ENCODE peak calls at places on chromosome 7, in ten cellular contexts. F, V, S, U, W, C, Z, J, K and P are unnamed samples.
A peak's percentile ranks its signal among the peaks of the same experiment; 100 is the strongest.

GRCh38 chr7:57403601-57404342 is 46.2 kb upstream of the ZNF716 start:
- DNase-seq in K (no peak), J (peak; percentile 84), Z (no peak), F (peak; percentile 28), C (no peak), S (no peak), V (peak; percentile 76), W (no peak), U (no peak), P (no peak)

GRCh38 chr7:76166404-76167255 is 35.1 kb upstream of the SRRM3 start:
- DNase-seq in V (peak; percentile 96), S (peak; percentile 99), K (peak; percentile 98), J (peak; percentile 100), W (peak; percentile 90), Z (peak; percentile 84), U (peak; percentile 91), C (peak; percentile 98), F (peak; percentile 95), P (peak; percentile 52)

GRCh38 chr7:148916186-148916585 is 32.1 kb upstream of the EZH2 start:
- DNase-seq in Z (peak; percentile 73), W (no peak), S (no peak), U (peak; percentile 91), F (no peak), K (no peak), V (no peak), C (no peak), J (no peak), P (no peak)

GRCh38 chr7:72080349-72080766 is 331.8 kb downstream of the CALN1 start:
- DNase-seq in U (no peak), J (no peak), S (no peak), C (no peak), V (no peak), Z (no peak), W (no peak), K (no peak), F (no peak), P (no peak)

GRCh38 chr7:23021581-23021980 is 7.7 kb upstream of the HYCC1 start:
- DNase-seq in W (no peak), U (no peak), K (no peak), J (no peak), Z (no peak), C (no peak), V (no peak), S (no peak), F (no peak), P (no peak)

GRCh38 chr7:146961617-146962016 is 845.0 kb downstream of the CNTNAP2 start:
- DNase-seq in W (no peak), U (peak; percentile 93), Z (no peak), F (peak; percentile 57), J (peak; percentile 10), C (no peak), K (no peak), S (no peak), V (no peak), P (peak; percentile 2)

GRCh38 chr7:51027256-51028127 is 244.8 kb upstream of the GRB10 start:
- DNase-seq in J (no peak), F (no peak), V (no peak), U (peak; percentile 63), S (no peak), W (no peak), C (peak; percentile 5), K (no peak), Z (no peak), P (no peak)

GRCh38 chr7:41820117-41820671 is 117.3 kb upstream of the INHBA start:
- DNase-seq in K (no peak), U (no peak), C (no peak), J (no peak), S (no peak), F (no peak), Z (no peak), W (no peak), V (no peak), P (no peak)

GRCh38 chr7:100799037-100799896 is 28.1 kb downstream of the EPHB4 start:
- DNase-seq in J (peak; percentile 60), K (peak; percentile 81), U (peak; percentile 46), C (peak; percentile 79), Z (no peak), V (no peak), W (peak; percentile 35), S (peak; percentile 75), F (peak; percentile 70), P (no peak)

GRCh38 chr7:100803398-100804161 is 23.7 kb downstream of the EPHB4 start:
- DNase-seq in S (peak; percentile 83), K (peak; percentile 78), Z (peak; percentile 63), J (peak; percentile 60), W (no peak), F (peak; percentile 87), C (peak; percentile 94), V (peak; percentile 85), U (peak; percentile 85), P (peak; percentile 31)

GRCh38 chr7:100804681-100805431 is 22.5 kb downstream of the EPHB4 start:
- DNase-seq in W (no peak), S (no peak), V (no peak), C (no peak), J (peak; percentile 91), U (no peak), F (no peak), Z (no peak), K (no peak), P (no peak)

GRCh38 chr7:100802951-100803350 is 24.4 kb downstream of the EPHB4 start:
- DNase-seq in J (no peak), F (no peak), Z (no peak), U (no peak), C (peak; percentile 63), S (no peak), V (no peak), W (no peak), K (no peak), P (no peak)

DNA sequence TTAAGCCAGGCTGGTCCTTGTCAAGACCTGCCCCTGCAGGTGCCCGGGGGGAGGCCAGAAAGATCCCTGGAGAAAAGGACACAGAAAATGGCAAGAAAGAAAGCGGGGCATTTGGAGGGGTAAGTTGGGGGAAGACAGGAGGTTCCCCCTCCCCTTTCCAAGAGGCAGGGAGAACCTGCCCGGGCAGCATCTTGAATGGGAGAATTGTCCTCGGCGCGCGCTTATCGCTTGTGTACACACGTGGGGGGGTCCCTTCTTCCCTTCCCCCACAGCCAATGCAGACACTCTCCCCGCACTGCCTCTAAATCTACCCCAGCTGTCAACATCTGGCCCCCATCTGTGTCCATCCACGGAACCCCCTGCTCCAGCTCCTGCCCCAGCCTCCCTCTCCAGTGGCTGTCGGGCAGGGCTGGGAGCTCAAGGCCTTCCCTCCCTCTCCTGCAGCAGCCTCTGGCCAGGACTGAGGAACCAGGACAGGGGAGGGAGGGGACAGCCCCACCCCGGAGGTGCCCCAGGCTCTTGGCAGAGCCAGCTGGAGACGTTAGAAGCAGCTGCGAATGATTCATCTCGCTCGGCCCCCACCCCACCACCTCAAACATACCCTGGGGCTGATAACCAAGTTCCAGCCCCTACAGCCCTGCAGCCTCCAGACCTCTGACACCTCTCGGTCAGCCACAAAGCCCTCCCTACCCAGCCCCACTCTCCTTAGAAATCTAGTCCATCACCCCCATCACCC is 25.3 kb downstream of the EPHB4 start:
- DNase-seq in W (no peak), U (peak; percentile 91), F (peak; percentile 96), V (no peak), S (peak; percentile 75), C (peak; percentile 88), Z (peak; percentile 49), J (peak; percentile 96), K (peak; percentile 89), P (peak; percentile 82)
- H3K27ac ChIP-seq in W (no peak overlapping the region), U (peak overlapping the region; percentile 1), F (peak overlapping the region; percentile 96), V (no peak overlapping the region), S (peak overlapping the region; percentile 80), C (peak overlapping the region; percentile 70), Z (peak overlapping the region; percentile 61), J (peak overlapping the region; percentile 85), K (peak overlapping the region; percentile 83), P (peak overlapping the region; percentile 87)

GRCh38 chr7:101860316-101861222 is 43.1 kb downstream of the CUX1 start:
- DNase-seq in U (no peak), S (no peak), F (no peak), J (no peak), Z (no peak), W (no peak), C (no peak), K (no peak), V (no peak), P (no peak)
- H3K27ac ChIP-seq in U (no peak overlapping the region), S (peak overlapping the region; percentile 95), F (no peak overlapping the region), J (no peak overlapping the region), Z (no peak overlapping the region), W (no peak overlapping the region), C (no peak overlapping the region), K (peak overlapping the region; percentile 87), V (no peak overlapping the region), P (no peak overlapping the region)

GRCh38 chr7:26608402-26608801 is 256.0 kb downstream of the SKAP2 start:
- DNase-seq in Z (no peak), J (no peak), C (no peak), F (no peak), U (no peak), W (no peak), V (no peak), K (no peak), S (no peak), P (no peak)

GRCh38 chr7:26598867-26599266 is 265.5 kb downstream of the SKAP2 start:
- DNase-seq in W (no peak), Z (no peak), F (no peak), U (no peak), V (no peak), S (no peak), J (no peak), K (no peak), C (no peak), P (no peak)

GRCh38 chr7:26599982-26600381 is 264.4 kb downstream of the SKAP2 start:
- DNase-seq in J (no peak), C (no peak), K (no peak), S (no peak), Z (no peak), F (no peak), U (no peak), V (no peak), W (no peak), P (no peak)

GRCh38 chr7:26609082-26609481 is 255.3 kb downstream of the SKAP2 start:
- DNase-seq in S (no peak), F (peak; percentile 91), J (no peak), U (no peak), K (no peak), Z (no peak), C (no peak), V (no peak), W (no peak), P (no peak)

DNA sequence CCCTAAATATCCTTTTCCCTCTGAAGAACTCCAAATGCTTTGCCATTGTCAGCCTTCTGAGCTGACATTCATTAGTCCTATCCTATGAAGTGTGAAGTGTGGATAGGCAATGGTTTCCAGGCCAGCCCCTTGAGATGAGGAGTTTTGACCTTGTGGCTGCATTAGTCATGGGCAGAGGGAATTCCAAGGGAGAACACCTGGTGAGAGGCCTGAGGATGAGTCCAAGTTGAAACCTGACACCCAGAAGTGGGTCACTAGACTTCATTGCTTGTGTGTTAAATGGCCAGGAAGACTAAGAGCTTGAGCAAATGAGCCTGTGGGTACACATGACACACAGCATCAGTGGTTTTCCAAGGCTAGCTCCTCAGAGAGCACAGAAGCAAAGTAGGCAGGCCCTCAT is 260.8 kb downstream of the SKAP2 start:
- DNase-seq in J (peak; percentile 61), V (no peak), F (peak; percentile 95), K (peak; percentile 17), C (no peak), U (peak; percentile 16), Z (no peak), W (no peak), S (no peak), P (peak; percentile 39)
- H3K27ac ChIP-seq in J (no peak overlapping the region), V (no peak overlapping the region), F (peak overlapping the region; percentile 56), K (no peak overlapping the region), C (no peak overlapping the region), U (no peak overlapping the region), Z (no peak overlapping the region), W (no peak overlapping the region), S (no peak overlapping the region), P (no peak overlapping the region)

DNA sequence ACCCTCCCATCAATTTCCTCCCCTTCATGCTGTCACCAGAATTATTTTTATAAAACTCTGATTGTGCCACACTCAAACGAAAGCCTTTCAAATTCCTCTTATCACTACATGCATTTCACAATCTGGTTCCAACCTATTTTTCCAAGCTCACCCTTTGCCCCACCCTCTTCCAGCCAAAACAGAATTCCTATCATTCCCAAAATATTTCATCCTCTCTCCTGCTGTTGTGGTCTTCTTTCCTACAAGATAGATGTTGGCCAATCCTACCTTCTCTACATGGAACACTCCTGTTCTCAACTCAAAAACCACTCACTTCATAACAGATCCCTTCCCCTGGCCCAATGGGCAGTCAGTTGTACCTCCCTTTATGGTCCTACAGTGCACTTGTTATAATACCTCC is 111.5 kb downstream of the ELAPOR2 start:
- DNase-seq in J (peak; percentile 8), S (no peak), Z (no peak), U (peak; percentile 22), V (no peak), F (no peak), W (no peak), C (no peak), K (no peak), P (no peak)
- H3K27ac ChIP-seq in J (no peak overlapping the region), S (no peak overlapping the region), Z (no peak overlapping the region), U (no peak overlapping the region), V (no peak overlapping the region), F (no peak overlapping the region), W (no peak overlapping the region), C (no peak overlapping the region), K (no peak overlapping the region), P (no peak overlapping the region)